ENCODE peak calls at places on chromosomes 6 and 20, in eight cellular contexts. H, O, G, P, C, U, E and I are unnamed samples.

GRCh38 chr20:41509801-41510200 is 108.4 kb downstream of the CHD6 start:
- DNase-seq in O (peak; percentile 61), G (peak; percentile 50), C (peak; percentile 61), P (no peak), H (peak; percentile 16), E (peak; percentile 69), U (no peak), I (no peak)

GRCh38 chr6:99253271-99253670 is 96.2 kb downstream of the FAXC start:
- DNase-seq in O (no peak), E (no peak), H (no peak), G (no peak), C (no peak), U (no peak), P (no peak), I (no peak)

GRCh38 chr6:87939776-87940175 is 107.9 kb upstream of the SPACA1 start:
- DNase-seq in C (no peak), P (no peak), U (no peak), O (no peak), G (no peak), H (no peak), E (no peak), I (no peak)

GRCh38 chr20:36646678-36647077 is 682 bp upstream of the SLA2 start:
- DNase-seq in O (no peak), C (no peak), P (no peak), G (no peak), E (no peak), U (no peak), H (no peak), I (no peak)

GRCh38 chr6:36028088-36028886 is 679 bp downstream of the MAPK14 start:
- DNase-seq in C (peak; percentile 57), P (peak; percentile 46), H (peak; percentile 6), U (peak; percentile 29), G (peak; percentile 67), E (peak; percentile 12), O (peak; percentile 10), I (no peak)

GRCh38 chr6:17429381-17430061 is 36.1 kb downstream of the CAP2 start:
- DNase-seq in H (peak; percentile 57), U (no peak), G (no peak), C (no peak), O (peak; percentile 78), E (peak; percentile 88), P (no peak), I (no peak)

GRCh38 chr20:54475334-54476287 is at the start of gene DOK5:
- DNase-seq in G (peak; percentile 63), H (peak; percentile 52), U (no peak), P (no peak), O (peak; percentile 54), C (no peak), E (peak; percentile 12), I (no peak)

GRCh38 chr20:63009988-63010769 is 3.4 kb upstream of the BHLHE23 start:
- DNase-seq in G (no peak), O (no peak), E (peak; percentile 47), H (peak; percentile 7), C (no peak), U (peak; percentile 89), P (no peak), I (peak; percentile 14)

GRCh38 chr6:161922631-161923119 is 648.8 kb upstream of the AGPAT4 start:
- DNase-seq in G (peak; percentile 83), E (peak; percentile 65), C (peak; percentile 78), H (peak; percentile 72), O (peak; percentile 87), P (peak; percentile 44), U (peak; percentile 47), I (peak; percentile 43)

GRCh38 chr6:18468162-18468843 is 81.2 kb downstream of the RNF144B start:
- DNase-seq in H (no peak), O (no peak), C (no peak), P (no peak), G (no peak), E (no peak), U (no peak), I (no peak)

GRCh38 chr6:41732601-41733348 is 2.6 kb downstream of the TFEB start:
- DNase-seq in O (no peak), G (peak; percentile 58), P (no peak), U (peak; percentile 87), C (no peak), E (no peak), H (no peak), I (no peak)

GRCh38 chr6:80489911-80490635 is 383.6 kb downstream of the BCKDHB start:
- DNase-seq in H (peak; percentile 23), E (no peak), G (no peak), U (peak; percentile 71), C (no peak), P (no peak), O (no peak), I (no peak)

GRCh38 chr6:46274502-46274901 is 103.7 kb upstream of the ENPP5 start:
- DNase-seq in C (no peak), O (no peak), E (no peak), P (no peak), G (no peak), U (no peak), H (no peak), I (no peak)

GRCh38 chr6:53109612-53110011 is 39.0 kb downstream of the GCM1 start:
- DNase-seq in E (no peak), G (no peak), P (no peak), C (no peak), U (peak; percentile 77), O (no peak), H (no peak), I (no peak)

GRCh38 chr6:5105146-5105545 is 20.0 kb downstream of the PPP1R3G start:
- DNase-seq in P (no peak), H (no peak), E (no peak), O (no peak), G (no peak), U (no peak), C (no peak), I (no peak)

GRCh38 chr6:160919713-160920112 is 71.9 kb upstream of the MAP3K4 start:
- DNase-seq in H (peak; percentile 89), P (no peak), U (no peak), C (no peak), O (peak; percentile 86), G (peak; percentile 56), E (peak; percentile 83), I (peak; percentile 35)

GRCh38 chr6:16090920-16091319 is 38.0 kb upstream of the MYLIP start:
- DNase-seq in U (no peak), G (no peak), H (no peak), P (no peak), E (no peak), C (no peak), O (no peak), I (no peak)

GRCh38 chr6:72218125-72218524 is 331.8 kb downstream of the RIMS1 start:
- DNase-seq in C (peak; percentile 30), H (peak; percentile 10), E (peak; percentile 38), G (peak; percentile 64), P (no peak), O (peak; percentile 24), U (no peak), I (peak; percentile 4)

DNA sequence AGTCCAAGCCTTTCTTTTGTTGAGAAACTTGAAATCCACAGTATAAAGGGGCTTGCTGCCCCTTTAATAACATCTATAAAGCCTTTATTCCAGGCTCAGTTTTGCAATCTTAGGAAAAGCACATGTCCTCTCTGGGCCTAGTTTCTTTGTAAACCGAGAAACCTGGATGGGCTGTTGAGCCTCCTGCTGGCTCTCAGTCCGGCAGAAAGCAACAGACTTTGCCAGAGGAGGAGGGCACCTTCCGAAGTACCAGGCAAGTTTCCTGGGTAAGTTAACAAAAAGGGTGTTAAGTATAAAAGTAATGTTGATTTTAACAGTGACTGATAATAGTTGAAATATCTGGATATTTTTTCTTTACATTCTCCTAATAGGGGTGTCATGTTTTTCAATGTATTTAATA is 99.0 kb upstream of the POPDC3 start:
- DNase-seq in C (no peak), P (no peak), H (no peak), E (no peak), U (no peak), G (no peak), O (no peak), I (no peak)
- H3K36me3 ChIP-seq in C (peaks cover 33% of the 10 kb centered on the region), P (peaks cover 32% of the 10 kb centered on the region), H (peaks cover 30% of the 10 kb centered on the region), E (peaks cover 23% of the 10 kb centered on the region), U (no peaks in the 10 kb centered on the region), G (no peaks in the 10 kb centered on the region), O (peaks cover 4% of the 10 kb centered on the region), I (no peaks in the 10 kb centered on the region)

DNA sequence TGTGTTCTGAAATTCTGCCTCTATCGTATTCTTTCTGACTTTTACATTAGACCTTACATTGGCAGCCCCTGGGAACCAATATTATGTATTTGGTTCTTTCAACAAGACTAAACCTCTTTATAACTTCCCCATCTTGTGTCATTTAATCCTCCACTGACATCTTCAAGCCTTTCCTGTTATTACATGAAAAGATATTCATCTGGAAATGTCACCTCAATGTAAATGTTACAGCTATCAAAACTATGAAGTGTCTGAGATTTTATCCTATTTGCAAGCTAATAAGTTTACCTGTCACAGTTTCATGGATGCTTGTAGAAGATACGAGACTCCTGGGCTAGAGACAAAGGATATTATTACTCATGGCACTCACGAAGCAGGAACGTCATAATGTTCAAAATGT is 43.9 kb upstream of the NOX3 start:
- DNase-seq in H (no peak), O (no peak), P (no peak), E (no peak), C (no peak), U (no peak), G (no peak), I (no peak)
- H3K4me3 ChIP-seq in H (no peak overlapping the region), O (no peak overlapping the region), P (no peak overlapping the region), E (no peak overlapping the region), C (no peak overlapping the region), U (no peak overlapping the region), G (no peak overlapping the region), I (no peak overlapping the region)

DNA sequence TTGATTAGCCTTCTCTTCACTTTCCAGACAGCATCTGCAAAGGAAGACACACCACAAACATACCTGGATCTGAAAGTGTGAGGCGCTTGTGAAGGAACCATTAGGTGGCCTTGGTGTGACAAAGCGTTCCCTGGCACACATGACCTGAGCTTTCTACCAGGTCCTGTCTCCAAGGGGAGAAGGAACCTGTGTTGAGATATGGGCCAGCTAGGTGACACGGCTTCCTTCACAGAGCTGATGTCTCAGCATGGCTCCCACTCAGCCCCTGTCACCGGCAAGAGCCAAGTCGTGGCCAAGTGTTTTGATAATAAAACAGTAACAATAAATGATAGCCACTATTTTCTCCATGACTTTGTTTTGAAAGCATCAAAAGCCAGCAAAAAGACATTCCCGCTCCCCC is 20.3 kb upstream of the TAGAP start:
- DNase-seq in G (no peak), H (no peak), C (no peak), P (no peak), E (no peak), O (no peak), U (no peak), I (no peak)
- H3K27me3 ChIP-seq in G (no peaks in the 10 kb centered on the region), H (peaks cover 33% of the 10 kb centered on the region), C (no peaks in the 10 kb centered on the region), P (no peaks in the 10 kb centered on the region), E (peaks cover 45% of the 10 kb centered on the region), O (peaks cover 2% of the 10 kb centered on the region), U (no peaks in the 10 kb centered on the region), I (peaks cover 7% of the 10 kb centered on the region)

GRCh38 chr6:89667872-89668556 is 29.5 kb upstream of the LYRM2 start:
- DNase-seq in H (peak; percentile 52), U (no peak), P (no peak), O (peak; percentile 40), G (no peak), C (no peak), E (no peak), I (no peak)
- H3K36me3 ChIP-seq in H (peaks cover 47% of the 10 kb centered on the region), U (peaks cover 6% of the 10 kb centered on the region), P (peaks cover 28% of the 10 kb centered on the region), O (peaks cover 7% of the 10 kb centered on the region), G (no peaks in the 10 kb centered on the region), C (peaks cover 96% of the 10 kb centered on the region), E (peaks cover 14% of the 10 kb centered on the region), I (no peaks in the 10 kb centered on the region)

GRCh38 chr20:31608256-31608980 is 3.3 kb downstream of the ID1 start:
- DNase-seq in P (peak; percentile 88), E (peak; percentile 48), O (peak; percentile 60), U (no peak), H (peak; percentile 70), C (peak; percentile 94), G (peak; percentile 100), I (peak; percentile 79)
- H3K4me3 ChIP-seq in P (no peak overlapping the region), E (no peak overlapping the region), O (no peak overlapping the region), U (no peak overlapping the region), H (peak overlapping the region; percentile 91), C (peak overlapping the region; percentile 9), G (no peak overlapping the region), I (no peak overlapping the region)